ENCODE peak calls at places on chromosomes 4 and X, in six cellular contexts. L, K, G, J, S and N are unnamed samples. For H3K9me3, the result is how much of the 10 kb centered on the place peaks cover.

GRCh38 chr4:152172146-152172545 is 363.7 kb downstream of the FBXW7 start:
- DNase-seq in G (no peak), S (no peak), J (no peak), L (no peak), K (no peak), N (no peak)

GRCh38 chr4:22170353-22170752 is 221.8 kb upstream of the KCNIP4 start:
- DNase-seq in K (no peak), J (no peak), G (no peak), S (no peak), L (no peak), N (no peak)

GRCh38 chr4:38173935-38174334 is 213.7 kb downstream of the PTTG2 start:
- DNase-seq in G (no peak), S (no peak), J (no peak), K (no peak), L (no peak), N (no peak)

GRCh38 chrX:67583171-67583570 is 39.4 kb downstream of the AR start:
- DNase-seq in G (no peak), S (no peak), J (no peak), L (no peak), K (no peak), N (no peak)

GRCh38 chr4:184680698-184681097 is 31.2 kb downstream of the PRIMPOL start:
- DNase-seq in K (no peak), G (no peak), J (no peak), L (no peak), S (no peak), N (no peak)

GRCh38 chrX:85828771-85829170 is 218.6 kb downstream of the CHM start:
- DNase-seq in J (no peak), S (no peak), G (no peak), L (no peak), K (no peak), N (no peak)

GRCh38 chrX:74835566-74835965 is 89.7 kb downstream of the NEXMIF start:
- DNase-seq in J (no peak), G (no peak), S (no peak), L (no peak), K (no peak), N (no peak)

GRCh38 chr4:1011022-1011694 is at the start of gene FGFRL1:
- DNase-seq in J (peak), K (peak), S (peak), L (peak), G (peak), N (peak)

GRCh38 chr4:164613761-164614277 is 140.1 kb upstream of the SMIM31 start:
- DNase-seq in K (no peak), G (no peak), L (no peak), S (no peak), J (no peak), N (no peak)

GRCh38 chr4:16513876-16514275 is 287.6 kb upstream of the TAPT1 start:
- DNase-seq in S (no peak), G (no peak), J (no peak), K (no peak), L (no peak), N (no peak)

GRCh38 chrX:10119399-10119990 is 37.3 kb upstream of the CLCN4 start:
- DNase-seq in L (peak), S (peak), K (peak), J (peak), G (no peak), N (no peak)

GRCh38 chrX:118109065-118109464 is 7.5 kb downstream of the KLHL13 start:
- DNase-seq in L (no peak), G (no peak), K (no peak), J (no peak), S (no peak), N (no peak)

GRCh38 chr4:8189551-8190466 is 9.3 kb upstream of the SH3TC1 start:
- DNase-seq in S (no peak), K (no peak), J (no peak), G (no peak), L (no peak), N (no peak)

GRCh38 chrX:46959985-46960700 is 47.9 kb downstream of the JADE3 start:
- DNase-seq in G (no peak), L (no peak), J (no peak), K (no peak), S (no peak), N (no peak)
- H3K27ac ChIP-seq in G (no peak), L (peak), J (no peak), K (no peak), S (no peak), N (no peak)

DNA sequence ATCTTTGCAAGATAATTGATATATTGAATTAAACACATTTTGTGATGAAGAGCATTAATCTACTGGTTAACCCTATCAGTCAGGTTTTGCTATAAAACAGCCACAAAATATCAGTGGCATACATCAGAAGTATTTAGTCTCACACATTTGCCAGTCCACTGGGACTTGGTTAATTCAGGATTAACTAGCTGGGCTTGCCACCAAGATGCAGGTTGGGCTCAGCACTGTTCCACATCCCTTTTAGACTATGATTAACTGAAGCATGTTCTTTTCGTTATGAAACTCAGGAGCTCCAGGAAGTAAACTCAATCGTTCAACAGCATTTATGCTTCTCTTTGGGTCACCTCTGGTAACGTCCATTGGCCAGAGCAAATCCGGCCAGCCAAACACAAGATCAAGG is 538.1 kb upstream of the HS3ST1 start:
- DNase-seq in S (no peak), L (no peak), G (no peak), K (no peak), J (no peak), N (no peak)
- H3K9me3 ChIP-seq in S (under half), L (under half), G (under half), K (under half), J (under half), N (under half)

GRCh38 chrX:13693341-13693871 is 4.5 kb downstream of the RAB9A start:
- DNase-seq in L (no peak), G (no peak), S (no peak), K (no peak), J (no peak), N (no peak)

GRCh38 chrX:13695601-13696115 is 6.7 kb downstream of the RAB9A start:
- DNase-seq in L (no peak), G (no peak), K (no peak), J (no peak), S (no peak), N (no peak)

GRCh38 chrX:13692771-13693231 is 3.9 kb downstream of the RAB9A start:
- DNase-seq in S (no peak), L (no peak), G (no peak), J (no peak), K (no peak), N (no peak)

GRCh38 chrX:13694359-13694758 is 5.4 kb downstream of the RAB9A start:
- DNase-seq in S (no peak), K (no peak), J (no peak), G (no peak), L (no peak), N (no peak)

DNA sequence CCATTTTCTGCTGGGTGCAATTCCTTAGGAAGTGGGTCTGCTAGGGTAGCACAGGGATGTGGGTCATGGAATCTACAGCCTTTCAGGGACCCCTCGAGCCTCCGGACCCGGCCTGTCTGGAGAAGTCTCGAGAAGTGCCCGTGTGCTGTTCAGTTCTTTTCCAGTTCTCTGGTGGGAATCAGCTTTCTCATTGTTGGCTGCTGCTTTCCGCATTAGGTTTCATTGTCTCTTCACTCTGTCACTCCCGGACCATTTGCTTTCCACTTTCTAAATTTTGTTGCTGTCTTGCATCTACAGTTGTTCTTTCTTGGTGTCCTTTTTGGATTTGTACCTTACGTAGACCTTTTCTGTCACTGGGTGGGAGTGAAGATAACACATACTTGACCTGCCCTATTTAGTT is 6.1 kb downstream of the RAB9A start:
- DNase-seq in L (no peak), K (no peak), J (no peak), G (no peak), S (no peak), N (no peak)
- H3K4me3 ChIP-seq in L (no peak), K (no peak), J (no peak), G (no peak), S (no peak), N (no peak)

GRCh38 chrX:2485789-2486345 is 14.9 kb downstream of the DHRSX start:
- DNase-seq in K (no peak), G (no peak), J (no peak), S (no peak), L (no peak), N (no peak)

GRCh38 chrX:2484721-2485459 is 15.9 kb downstream of the DHRSX start:
- DNase-seq in J (no peak), S (no peak), G (no peak), L (peak), K (no peak), N (peak)

GRCh38 chrX:2484232-2484631 is 16.5 kb downstream of the DHRSX start:
- DNase-seq in L (peak), S (no peak), K (no peak), G (no peak), J (no peak), N (no peak)

GRCh38 chrX:2485460-2485753 is 15.4 kb downstream of the DHRSX start:
- DNase-seq in S (no peak), G (no peak), L (no peak), K (no peak), J (no peak), N (no peak)

GRCh38 chrX:2483398-2483797 is 17.4 kb downstream of the DHRSX start:
- DNase-seq in J (no peak), S (no peak), K (no peak), L (peak), G (no peak), N (no peak)
- H3K27ac ChIP-seq in J (no peak), S (no peak), K (no peak), L (no peak), G (no peak), N (no peak)

DNA sequence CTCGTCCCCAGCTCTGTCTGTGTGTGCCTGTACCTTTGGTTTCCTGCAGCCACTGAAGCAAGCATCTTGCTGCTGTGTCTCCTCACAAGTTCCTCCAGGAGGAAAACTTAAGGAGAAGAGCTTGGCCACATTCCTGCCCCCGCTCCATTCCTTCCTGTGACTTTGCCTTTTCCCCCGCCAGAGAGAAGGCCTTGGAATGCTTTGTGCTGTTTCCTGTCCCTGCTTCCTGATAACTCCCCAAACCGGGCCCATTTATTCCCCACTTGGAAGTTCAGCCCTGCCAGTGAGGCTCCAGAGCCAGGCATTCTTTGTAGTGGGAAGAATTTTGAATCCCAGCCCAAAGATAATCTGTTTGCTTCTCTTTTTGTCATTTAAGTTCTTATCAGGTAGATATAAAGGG is 33.1 kb downstream of the SMIM10L2A start:
- DNase-seq in G (no peak), K (no peak), L (no peak), J (no peak), S (no peak), N (peak)
- H3K9me3 ChIP-seq in G (under half), K (under half), L (under half), J (under half), S (under half), N (under half)

DNA sequence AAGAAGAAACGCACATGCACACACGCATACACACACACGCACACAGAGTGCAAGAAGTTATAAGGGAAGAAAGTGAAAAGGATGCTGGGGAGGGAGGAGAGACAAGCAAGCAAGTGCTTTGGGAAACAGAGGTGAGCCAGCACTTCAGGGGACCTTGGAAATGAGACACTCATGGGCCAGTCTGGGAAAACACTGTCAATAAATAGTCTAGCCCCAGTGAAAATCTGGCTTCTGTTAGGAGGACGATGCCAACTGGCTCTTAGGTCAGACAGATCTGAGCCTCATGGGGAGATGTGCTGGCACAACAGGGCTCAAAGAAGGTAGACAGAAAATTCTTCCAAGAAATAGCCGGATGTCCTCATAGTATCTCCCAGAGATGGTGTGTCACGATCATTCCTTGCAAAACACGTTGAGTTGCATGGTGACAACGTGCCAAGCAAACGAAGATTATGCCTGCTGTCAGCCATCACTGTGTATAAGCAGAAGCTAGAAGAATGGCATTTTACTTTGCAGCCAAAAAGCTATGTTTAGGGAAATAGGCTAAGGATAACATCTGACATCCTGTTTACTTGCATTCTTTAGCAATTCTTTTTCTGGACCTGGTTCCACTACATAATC is 557 bp upstream of the ARHGEF6 start:
- DNase-seq in L (no peak), K (no peak), S (no peak), G (no peak), J (no peak), N (peak)
- H3K4me3 ChIP-seq in L (no peak), K (peak), S (peak), G (peak), J (peak), N (peak)

GRCh38 chr4:84647307-84647884 is 64.5 kb downstream of the CDS1 start:
- DNase-seq in K (no peak), S (no peak), L (no peak), J (no peak), G (no peak), N (no peak)
- H3K27ac ChIP-seq in K (no peak), S (no peak), L (no peak), J (no peak), G (no peak), N (no peak)

GRCh38 chr4:153297116-153297515 is 47.4 kb upstream of the MND1 start:
- DNase-seq in S (no peak), G (no peak), L (no peak), J (no peak), K (no peak), N (no peak)
- H3K9me3 ChIP-seq in S (under half), G (under half), L (under half), J (under half), K (under half), N (under half)